ENCODE peak calls at places on chromosomes 2 and 18, in eight cellular contexts. I is GM12865, Q is choroid plexus epithelial cell, F is adrenal gland, K is foreskin keratinocyte, R is psoas muscle, L is ascending aorta, B is lower lobe of right lung. H is an unnamed sample.

GRCh38 chr2:7692657-7693161 is 775.5 kb downstream of the RNF144A start:
- DNase-seq in B (no peak), I (no peak), K (peak), Q (peak), L (peak), R (peak), F (no peak), H (no peak)

GRCh38 chr2:11129598-11130449 is 25.4 kb upstream of the SLC66A3 start:
- DNase-seq in L (no peak), I (peak), F (peak), Q (peak), B (peak), R (peak), K (peak), H (peak)

GRCh38 chr2:101223814-101224231 is 28.9 kb upstream of the CNOT11 start:
- DNase-seq in I (peak), K (no peak), Q (no peak), F (no peak), L (no peak), R (no peak), B (no peak), H (peak)

GRCh38 chr2:71595549-71595948 is 142.2 kb downstream of the DYSF start:
- DNase-seq in Q (no peak), B (no peak), R (no peak), K (no peak), F (no peak), L (no peak), I (no peak), H (no peak)

GRCh38 chr2:221641181-221641871 is 69.2 kb upstream of the EPHA4 start:
- DNase-seq in F (no peak), B (peak), K (no peak), L (no peak), Q (peak), I (no peak), R (no peak), H (no peak)

GRCh38 chr2:207930747-207931146 is 94.6 kb downstream of the PLEKHM3 start:
- DNase-seq in K (peak), Q (no peak), R (no peak), B (peak), I (no peak), F (peak), L (no peak), H (no peak)

GRCh38 chr2:75022516-75022915 is 64.1 kb downstream of the POLE4 start:
- DNase-seq in B (no peak), I (no peak), Q (peak), K (no peak), L (no peak), R (no peak), F (no peak), H (no peak)

GRCh38 chr2:121471571-121472464 is 58.9 kb upstream of the RNU4ATAC start:
- DNase-seq in I (no peak), K (peak), Q (peak), B (no peak), F (no peak), R (no peak), L (no peak), H (no peak)

GRCh38 chr2:17646096-17646554 is 105.6 kb downstream of the VSNL1 start:
- DNase-seq in L (no peak), Q (peak), F (peak), K (peak), B (no peak), R (no peak), I (peak), H (peak)

GRCh38 chr2:200786423-200786822 is 25.3 kb upstream of the BZW1 start:
- DNase-seq in L (no peak), I (no peak), F (no peak), Q (peak), K (no peak), B (no peak), R (no peak), H (no peak)

GRCh38 chr18:48934400-48934707 is 16.4 kb downstream of the SMAD7 start:
- DNase-seq in F (no peak), K (no peak), B (no peak), L (no peak), Q (no peak), I (peak), R (no peak), H (no peak)

GRCh38 chr2:205148756-205149155 is 533.5 kb upstream of the NRP2 start:
- DNase-seq in Q (no peak), K (no peak), F (no peak), I (no peak), R (no peak), L (no peak), B (no peak), H (no peak)

GRCh38 chr2:26724004-26724750 is 31.7 kb downstream of the KCNK3 start:
- DNase-seq in F (peak), B (peak), L (peak), R (peak), Q (peak), K (no peak), I (no peak), H (no peak)

GRCh38 chr2:189268763-189269162 is 89.2 kb upstream of the COL5A2 start:
- DNase-seq in R (no peak), F (no peak), Q (peak), B (no peak), I (no peak), L (no peak), K (no peak), H (no peak)

GRCh38 chr2:9463698-9464034 is 10.7 kb upstream of the IAH1 start:
- DNase-seq in B (no peak), R (no peak), Q (no peak), F (no peak), K (no peak), I (no peak), L (no peak), H (peak)

GRCh38 chr2:138762515-138762914 is 17.7 kb downstream of the NXPH2 start:
- DNase-seq in K (no peak), F (no peak), B (no peak), Q (no peak), L (no peak), I (no peak), R (no peak), H (no peak)

GRCh38 chr2:199230091-199230490 is 227.6 kb downstream of the SATB2 start:
- DNase-seq in L (no peak), R (no peak), K (no peak), B (no peak), F (no peak), Q (no peak), I (no peak), H (no peak)

GRCh38 chr2:26453421-26454329 is 24.2 kb downstream of the OTOF start:
- DNase-seq in B (no peak), Q (no peak), F (no peak), L (no peak), R (no peak), I (no peak), K (no peak), H (no peak)

GRCh38 chr2:135997380-135997779 is 12.0 kb upstream of the DARS1 start:
- DNase-seq in R (no peak), K (no peak), B (peak), I (peak), Q (no peak), F (peak), L (no peak), H (peak)

GRCh38 chr2:14516844-14517243 is 115.7 kb upstream of the LRATD1 start:
- DNase-seq in K (peak), I (peak), B (no peak), F (no peak), R (no peak), L (no peak), Q (peak), H (no peak)

GRCh38 chr2:43634604-43635306 is 2.3 kb upstream of the PLEKHH2 start:
- DNase-seq in B (no peak), Q (peak), R (no peak), L (no peak), K (peak), F (no peak), I (no peak), H (no peak)

GRCh38 chr18:45672637-45673036 is 51.3 kb upstream of the SLC14A1 start:
- DNase-seq in B (no peak), L (no peak), F (no peak), Q (no peak), K (no peak), R (no peak), I (no peak), H (no peak)

GRCh38 chr2:123502926-123503325 is 522.2 kb upstream of the CNTNAP5 start:
- DNase-seq in R (no peak), I (no peak), B (no peak), L (no peak), F (no peak), K (peak), Q (no peak), H (no peak)

GRCh38 chr18:48319796-48320638 is 89.2 kb downstream of the ZBTB7C start:
- DNase-seq in I (no peak), Q (peak), K (peak), B (no peak), L (no peak), R (no peak), F (no peak), H (no peak)

GRCh38 chr2:216533504-216534068 is 34.9 kb downstream of the RPL37A start:
- DNase-seq in R (no peak), B (no peak), L (peak), Q (no peak), K (peak), F (no peak), I (no peak), H (no peak)

GRCh38 chr2:221671515-221671914 is 99.4 kb upstream of the EPHA4 start:
- DNase-seq in Q (no peak), L (no peak), R (no peak), K (peak), B (no peak), F (no peak), I (no peak), H (no peak)

GRCh38 chr2:157894694-157895450 is 18.7 kb upstream of the ACVR1 start:
- DNase-seq in K (peak), I (no peak), F (peak), R (no peak), L (no peak), Q (peak), B (no peak), H (no peak)

GRCh38 chr2:112754562-112754961 is 9.8 kb downstream of the CKAP2L start:
- DNase-seq in Q (no peak), K (no peak), F (no peak), I (no peak), B (peak), R (no peak), L (no peak), H (no peak)

GRCh38 chr2:25334482-25334881 is 7.2 kb downstream of the DNMT3A start:
- DNase-seq in B (no peak), Q (no peak), R (peak), F (no peak), I (no peak), K (no peak), L (no peak), H (no peak)

GRCh38 chr2:150888337-150888736 is 373.3 kb downstream of the RBM43 start:
- DNase-seq in B (no peak), L (no peak), K (peak), Q (peak), R (no peak), I (no peak), F (peak), H (no peak)

GRCh38 chr2:75317316-75317715 is 118.0 kb upstream of the TACR1 start:
- DNase-seq in I (no peak), F (no peak), Q (no peak), R (no peak), B (no peak), K (no peak), L (no peak), H (no peak)

GRCh38 chr2:132489150-132489549 is 72.5 kb downstream of the GPR39 start:
- DNase-seq in B (no peak), Q (peak), R (no peak), F (peak), L (no peak), I (no peak), K (no peak), H (no peak)

GRCh38 chr2:100747996-100748615 is 71.8 kb upstream of the NPAS2 start:
- DNase-seq in F (no peak), B (no peak), K (no peak), L (no peak), Q (no peak), R (no peak), I (no peak), H (no peak)

GRCh38 chr2:241912021-241912555 is 42.6 kb downstream of the RTP5 start:
- DNase-seq in I (no peak), F (no peak), K (no peak), B (no peak), Q (no peak), R (no peak), L (no peak), H (no peak)

GRCh38 chr18:45110577-45111506 is 430.2 kb downstream of the SETBP1 start:
- DNase-seq in R (peak), F (no peak), L (peak), Q (no peak), I (no peak), K (peak), B (no peak), H (no peak)

GRCh38 chr18:8949206-8949605 is 153.3 kb upstream of the NDUFV2 start:
- DNase-seq in Q (no peak), L (no peak), I (no peak), R (no peak), F (no peak), B (no peak), K (peak), H (no peak)

GRCh38 chr2:77834360-77835002 is 312.3 kb upstream of the LRRTM4 start:
- DNase-seq in L (no peak), K (no peak), Q (no peak), F (no peak), B (no peak), I (no peak), R (no peak), H (no peak)

GRCh38 chr2:147149589-147150245 is 695.1 kb upstream of the ACVR2A start:
- DNase-seq in Q (peak), F (no peak), B (no peak), R (no peak), K (peak), I (no peak), L (no peak), H (no peak)

GRCh38 chr18:41096504-41096903 is 858.5 kb upstream of the PIK3C3 start:
- DNase-seq in Q (peak), I (no peak), R (no peak), L (no peak), K (peak), B (no peak), F (no peak), H (no peak)

GRCh38 chr2:151946856-151947523 is 118.8 kb upstream of the ARL5A start:
- DNase-seq in F (peak), I (peak), L (peak), R (no peak), K (peak), B (no peak), Q (peak), H (peak)
- TF ChIP-seq CTCF in F (peak), I (peak), L (peak), R (peak), K (peak), B (peak), Q (peak), H (peak)

GRCh38 chr2:54103454-54104314 is 11.7 kb upstream of the ACYP2 start:
- DNase-seq in K (peak), F (peak), B (no peak), R (peak), Q (peak), I (peak), L (peak), H (peak)
- TF ChIP-seq CTCF in K (peak), F (no peak), B (no peak), R (no peak), Q (peak), I (no peak), L (no peak), H (no peak)

DNA sequence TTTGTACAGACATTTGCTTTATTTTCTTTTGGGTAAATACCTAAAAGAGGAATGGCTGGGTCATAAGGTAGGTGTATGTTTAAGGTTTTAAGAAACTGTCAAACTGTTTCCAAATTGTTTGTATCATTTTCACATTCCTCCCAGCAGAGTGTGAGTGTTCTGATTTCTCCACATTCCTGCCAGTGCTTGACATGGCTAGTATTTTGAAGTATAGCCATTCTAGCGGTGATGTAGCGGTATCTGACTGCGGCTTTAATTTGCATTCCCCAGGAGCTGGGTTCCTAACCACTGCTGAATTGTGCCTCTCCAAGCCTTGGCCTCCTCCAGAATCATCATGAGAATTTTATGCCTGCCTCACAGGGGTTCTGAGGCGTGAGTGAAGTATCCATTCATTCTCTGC is 61.8 kb upstream of the ARL4C start:
- DNase-seq in I (no peak), F (no peak), K (no peak), R (no peak), L (no peak), B (no peak), Q (peak), H (no peak)
- TF ChIP-seq CTCF in I (no peak), F (no peak), K (peak), R (no peak), L (no peak), B (no peak), Q (peak), H (no peak)

DNA sequence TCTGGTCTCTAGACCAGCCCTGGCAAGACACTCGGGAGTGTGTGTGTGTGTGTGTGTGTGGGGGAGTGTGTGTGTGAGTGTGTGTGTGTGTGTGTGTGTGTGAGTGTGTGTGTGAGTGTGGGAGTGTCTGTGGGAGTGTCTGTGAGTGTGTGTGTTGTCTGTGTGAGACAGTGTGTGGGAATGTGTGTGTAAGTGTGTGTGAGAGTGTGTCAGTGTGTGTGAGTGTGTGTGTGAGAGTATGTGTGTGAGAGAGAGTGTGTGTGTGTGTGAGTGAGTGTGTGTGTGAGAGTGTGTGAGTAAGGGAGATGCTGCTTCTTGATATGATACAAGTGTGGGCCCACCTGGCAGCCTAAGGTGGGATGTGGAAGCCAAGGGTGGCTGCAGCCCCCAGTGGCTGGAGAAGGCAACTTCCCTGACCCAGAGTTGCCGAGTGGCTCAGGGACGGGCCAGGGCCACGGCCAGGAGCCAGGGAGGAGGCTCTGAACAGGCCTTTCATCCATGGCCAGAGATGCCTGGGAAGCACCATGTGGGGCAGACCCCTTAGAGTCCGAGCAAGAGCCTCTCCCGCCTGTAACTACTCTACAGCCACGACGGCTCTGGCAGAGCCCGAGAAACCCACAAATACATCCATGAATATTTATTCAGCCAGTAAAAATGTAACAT is 159.3 kb upstream of the MYCN start:
- DNase-seq in B (no peak), L (no peak), F (no peak), R (no peak), Q (no peak), I (no peak), K (no peak), H (no peak)
- TF ChIP-seq CTCF in B (no peak), L (no peak), F (no peak), R (no peak), Q (no peak), I (peak), K (no peak), H (no peak)

GRCh38 chr2:48589170-48589767 is 28.4 kb upstream of the GTF2A1L start:
- DNase-seq in F (peak), Q (peak), I (peak), B (no peak), R (no peak), K (peak), L (no peak), H (peak)

GRCh38 chr2:48588745-48589144 is 28.9 kb upstream of the GTF2A1L start:
- DNase-seq in K (no peak), I (no peak), F (no peak), R (no peak), B (no peak), Q (no peak), L (no peak), H (no peak)

GRCh38 chr2:48584551-48584950 is 33.1 kb upstream of the GTF2A1L start:
- DNase-seq in F (no peak), L (no peak), R (no peak), K (no peak), B (no peak), I (no peak), Q (no peak), H (no peak)

GRCh38 chr2:48587560-48587959 is 30.1 kb upstream of the GTF2A1L start:
- DNase-seq in I (no peak), F (no peak), K (no peak), R (no peak), Q (no peak), L (no peak), B (no peak), H (no peak)

DNA sequence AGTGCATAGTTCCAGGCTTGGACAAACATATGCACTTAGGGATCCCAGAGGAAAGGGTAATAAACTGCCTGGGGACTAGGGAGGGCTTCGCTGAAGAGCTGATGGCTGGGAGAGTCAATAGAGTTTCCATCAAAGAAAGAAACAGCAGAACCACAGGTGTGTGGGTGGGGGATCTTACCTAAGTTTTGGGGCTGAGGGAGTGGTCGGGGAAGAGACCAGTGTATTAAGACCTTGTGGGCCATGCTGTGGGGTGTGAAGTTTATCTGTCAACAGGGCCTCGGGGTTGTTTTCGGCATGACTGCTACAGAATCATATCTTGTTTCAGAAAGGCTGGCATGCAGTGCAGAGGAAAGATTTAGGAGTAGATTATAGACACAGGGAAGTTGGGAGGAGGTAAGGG is 31.2 kb upstream of the GTF2A1L start:
- DNase-seq in K (no peak), I (no peak), L (no peak), R (no peak), B (no peak), Q (no peak), F (no peak), H (peak)
- TF ChIP-seq CTCF in K (no peak), I (no peak), L (no peak), R (no peak), B (no peak), Q (no peak), F (no peak), H (no peak)

GRCh38 chr2:233404227-233404626 is 49.9 kb downstream of the DGKD start:
- DNase-seq in B (no peak), Q (peak), R (no peak), I (peak), K (peak), L (peak), F (peak), H (peak)
- TF ChIP-seq CTCF in B (peak), Q (peak), R (peak), I (peak), K (peak), L (peak), F (peak), H (peak)

GRCh38 chr2:53515435-53516332 is 251.9 kb upstream of the CHAC2 start:
- DNase-seq in B (no peak), I (peak), R (no peak), F (no peak), Q (no peak), L (no peak), K (no peak), H (no peak)
- TF ChIP-seq CTCF in B (peak), I (no peak), R (no peak), F (no peak), Q (no peak), L (no peak), K (peak), H (no peak)

H was measured in activated CD8-positive, alpha-beta T cell treated with anti-CD3 and anti-CD28 coated beads for 36 hours.